ENCODE peak calls at places on chromosomes 11 and 22, in eight cellular contexts. W, I, N, Z, H, V, O and P are unnamed samples.

GRCh38 chr11:107468596-107468995 is 11.0 kb upstream of the CWF19L2 start:
- DNase-seq in I (peak; percentile 48), H (no peak), O (no peak), V (no peak), N (no peak), W (no peak), Z (no peak), P (peak; percentile 6)

GRCh38 chr11:65291613-65292012 is 23.1 kb upstream of the CDC42EP2 start:
- DNase-seq in W (no peak), N (no peak), O (no peak), H (no peak), Z (no peak), V (no peak), I (peak; percentile 90), P (no peak)

GRCh38 chr22:32444068-32444467 is 20.2 kb downstream of the BPIFC start:
- DNase-seq in W (no peak), Z (peak; percentile 46), H (no peak), O (no peak), I (peak; percentile 3), N (no peak), V (peak; percentile 19), P (peak; percentile 60)

GRCh38 chr11:45180158-45180887 is 33.9 kb downstream of the PRDM11 start:
- DNase-seq in H (no peak), Z (peak; percentile 82), O (peak; percentile 39), I (no peak), N (peak; percentile 67), W (no peak), V (no peak), P (peak; percentile 75)

GRCh38 chr22:50620861-50621490 is 7.0 kb downstream of the ARSA start:
- DNase-seq in O (no peak), H (peak; percentile 57), W (no peak), V (no peak), I (no peak), N (no peak), Z (no peak), P (peak; percentile 34)

GRCh38 chr11:67301951-67302516 is 1.3 kb upstream of the SSH3 start:
- DNase-seq in O (no peak), V (no peak), N (peak; percentile 80), W (no peak), Z (peak; percentile 81), I (peak; percentile 47), H (no peak), P (peak; percentile 87)

GRCh38 chr22:49168219-49168813 is 659.4 kb downstream of the BRD1 start:
- DNase-seq in O (no peak), W (no peak), Z (no peak), I (no peak), N (no peak), V (no peak), H (no peak), P (no peak)

GRCh38 chr11:70247710-70248072 is 22.8 kb upstream of the PPFIA1 start:
- DNase-seq in O (no peak), N (peak; percentile 83), W (no peak), V (no peak), I (no peak), Z (no peak), H (no peak), P (peak; percentile 43)

GRCh38 chr22:47094861-47095330 is 332.4 kb downstream of the TBC1D22A start:
- DNase-seq in H (no peak), Z (no peak), V (no peak), O (no peak), N (no peak), I (peak; percentile 39), W (no peak), P (no peak)

GRCh38 chr22:43446881-43447280 is 35.1 kb downstream of the MPPED1 start:
- DNase-seq in I (no peak), Z (no peak), H (no peak), W (no peak), N (peak; percentile 47), O (peak; percentile 56), V (no peak), P (peak; percentile 85)

GRCh38 chr22:24053481-24054226 is 42.5 kb downstream of the CABIN1 start:
- DNase-seq in Z (no peak), N (no peak), I (no peak), O (no peak), W (no peak), H (no peak), V (peak; percentile 52), P (no peak)

GRCh38 chr11:26483101-26483500 is 89.0 kb downstream of the MUC15 start:
- DNase-seq in V (no peak), N (no peak), H (no peak), I (no peak), Z (no peak), O (no peak), W (no peak), P (no peak)

GRCh38 chr11:429931-430456 is 11.8 kb downstream of the ANO9 start:
- DNase-seq in W (no peak), Z (no peak), I (no peak), O (no peak), N (no peak), H (no peak), V (no peak), P (no peak)

GRCh38 chr11:113884361-113884836 is 9.0 kb upstream of the USP28 start:
- DNase-seq in I (peak; percentile 47), W (no peak), Z (no peak), O (no peak), H (no peak), V (no peak), N (no peak), P (no peak)

GRCh38 chr11:8531982-8532381 is 62.0 kb downstream of the STK33 start:
- DNase-seq in Z (no peak), N (no peak), I (no peak), H (no peak), O (no peak), V (no peak), W (no peak), P (no peak)

GRCh38 chr11:9755561-9755960 is 91.7 kb downstream of the SWAP70 start:
- DNase-seq in Z (peak; percentile 40), V (no peak), H (no peak), O (no peak), I (peak; percentile 88), W (peak; percentile 91), N (no peak), P (no peak)

GRCh38 chr22:23823331-23823791 is 15.4 kb downstream of the DERL3 start:
- DNase-seq in O (no peak), N (no peak), Z (no peak), V (no peak), I (peak; percentile 27), H (no peak), W (no peak), P (no peak)

GRCh38 chr22:16925407-16925966 is 82.5 kb downstream of the GAB4 start:
- DNase-seq in I (no peak), N (no peak), Z (no peak), O (no peak), W (no peak), V (no peak), H (no peak), P (no peak)

GRCh38 chr11:110279881-110280280 is 16.5 kb downstream of the RDX start:
- DNase-seq in N (no peak), H (no peak), Z (no peak), I (no peak), W (no peak), O (no peak), V (no peak), P (no peak)

GRCh38 chr11:102225689-102226562 is 91.4 kb upstream of the BIRC3 start:
- DNase-seq in I (peak; percentile 88), V (no peak), O (no peak), Z (no peak), H (no peak), W (peak; percentile 84), N (no peak), P (no peak)

GRCh38 chr22:18133452-18133851 is 16.5 kb upstream of the USP18 start:
- DNase-seq in H (no peak), O (no peak), V (no peak), Z (no peak), N (no peak), W (no peak), I (no peak), P (no peak)

GRCh38 chr11:23364076-23364475 is 503.8 kb upstream of the CCDC179 start:
- DNase-seq in O (no peak), H (no peak), N (no peak), Z (no peak), W (no peak), I (no peak), V (no peak), P (no peak)